ENCODE peak calls at places on chromosomes 2 and 18, in five cellular contexts. R, Y, I, Z and L are unnamed samples.

GRCh38 chr18:35415511-35416427 is 38.6 kb upstream of the ZNF396 start:
- DNase-seq in Z (no peak), Y (no peak), I (no peak), R (peak; percentile 34), L (no peak)

GRCh38 chr2:53568463-53568862 is 199.1 kb upstream of the CHAC2 start:
- DNase-seq in I (no peak), Z (no peak), Y (no peak), R (peak; percentile 8), L (no peak)

GRCh38 chr18:55515946-55516710 is 71.9 kb downstream of the TCF4 start:
- DNase-seq in R (peak; percentile 96), Z (no peak), I (no peak), Y (no peak), L (no peak)

GRCh38 chr2:212538156-212539144 is at the start of gene ERBB4:
- DNase-seq in Y (peak; percentile 21), Z (no peak), I (no peak), R (no peak), L (peak; percentile 76)

GRCh38 chr2:6828299-6828584 is 37.5 kb downstream of the CMPK2 start:
- DNase-seq in Y (no peak), Z (no peak), R (peak; percentile 40), I (peak; percentile 26), L (no peak)

GRCh38 chr18:8910843-8911242 is 191.7 kb upstream of the NDUFV2 start:
- DNase-seq in Y (no peak), Z (no peak), R (no peak), I (no peak), L (no peak)

GRCh38 chr18:34659579-34660517 is 50.2 kb upstream of the DTNA start:
- DNase-seq in Y (peak; percentile 57), Z (peak; percentile 74), R (peak; percentile 97), I (peak; percentile 84), L (peak; percentile 88)

GRCh38 chr18:26579941-26580618 is 31.7 kb upstream of the KCTD1 start:
- DNase-seq in Y (no peak), Z (peak; percentile 41), I (peak; percentile 15), R (peak; percentile 21), L (no peak)

GRCh38 chr2:118521960-118522359 is 325.5 kb downstream of the EN1 start:
- DNase-seq in I (no peak), Z (no peak), R (no peak), Y (no peak), L (no peak)

GRCh38 chr2:156573710-156574109 is 137.5 kb downstream of the GPD2 start:
- DNase-seq in Y (no peak), Z (no peak), I (no peak), R (no peak), L (no peak)

GRCh38 chr18:52280702-52281101 is 59.3 kb upstream of the DCC start:
- DNase-seq in R (no peak), Z (no peak), I (no peak), Y (no peak), L (no peak)

GRCh38 chr18:56302161-56302560 is 336.2 kb downstream of the TXNL1 start:
- DNase-seq in Y (no peak), Z (no peak), R (no peak), I (no peak), L (no peak)

GRCh38 chr2:218658671-218659257 is 659 bp downstream of the ZNF142 start:
- DNase-seq in Y (peak; percentile 31), I (peak; percentile 57), Z (peak; percentile 69), R (peak; percentile 36), L (no peak)

GRCh38 chr2:26269571-26270170 is 24.9 kb downstream of the HADHB start:
- DNase-seq in Z (no peak), R (no peak), I (no peak), Y (no peak), L (no peak)

GRCh38 chr2:60855989-60856669 is 25.2 kb upstream of the REL start:
- DNase-seq in I (no peak), R (no peak), Z (no peak), Y (no peak), L (no peak)

GRCh38 chr18:22045221-22045918 is 124.0 kb upstream of the GATA6 start:
- DNase-seq in Z (peak; percentile 76), Y (no peak), I (no peak), R (no peak), L (no peak)

GRCh38 chr2:16013571-16013970 is 73.2 kb downstream of the MYCN start:
- DNase-seq in I (no peak), Y (no peak), R (no peak), Z (peak; percentile 27), L (no peak)

GRCh38 chr2:25383806-25384205 is 42.1 kb upstream of the DNMT3A start:
- DNase-seq in I (no peak), Z (no peak), R (no peak), Y (no peak), L (peak; percentile 76)

GRCh38 chr2:111202266-111203040 is 81.7 kb downstream of the BCL2L11 start:
- DNase-seq in Y (no peak), I (no peak), Z (no peak), R (peak; percentile 86), L (no peak)

GRCh38 chr18:57002627-57003026 is 144.3 kb upstream of the BOD1L2 start:
- DNase-seq in Z (no peak), R (no peak), I (peak; percentile 15), Y (no peak), L (no peak)

GRCh38 chr2:19488009-19488691 is 129.7 kb upstream of the OSR1 start:
- DNase-seq in R (peak; percentile 68), I (peak; percentile 88), Y (no peak), Z (no peak), L (no peak)

GRCh38 chr18:12410121-12410520 is 2.4 kb downstream of the PRELID3A start:
- DNase-seq in I (no peak), R (peak; percentile 61), Y (no peak), Z (no peak), L (no peak)

GRCh38 chr2:40760071-40760666 is 308.3 kb upstream of the SLC8A1 start:
- DNase-seq in Y (peak; percentile 17), R (peak; percentile 36), Z (no peak), I (peak; percentile 35), L (no peak)

GRCh38 chr18:55321268-55322175 is 266.5 kb downstream of the TCF4 start:
- DNase-seq in Y (peak; percentile 78), R (peak; percentile 93), Z (peak; percentile 81), I (no peak), L (peak; percentile 94)

GRCh38 chr2:125745514-125745913 is 910.4 kb upstream of the GYPC start:
- DNase-seq in Y (peak; percentile 65), R (no peak), I (peak; percentile 49), Z (peak; percentile 45), L (no peak)

GRCh38 chr2:192809173-192809572 is 614.4 kb upstream of the TMEFF2 start:
- DNase-seq in Y (no peak), Z (no peak), R (no peak), I (no peak), L (no peak)

GRCh38 chr2:139271149-139271548 is 491.0 kb upstream of the NXPH2 start:
- DNase-seq in R (no peak), I (no peak), Z (no peak), Y (no peak), L (no peak)

GRCh38 chr2:139529045-139529444 is 748.9 kb upstream of the NXPH2 start:
- DNase-seq in Z (peak; percentile 24), R (peak; percentile 14), I (no peak), Y (no peak), L (no peak)

GRCh38 chr2:217839750-217840107 is 163.1 kb downstream of the TNS1 start:
- DNase-seq in R (no peak), I (no peak), Y (no peak), Z (no peak), L (peak; percentile 53)

GRCh38 chr18:31977270-31977872 is 34.4 kb upstream of the TRAPPC8 start:
- DNase-seq in R (peak; percentile 27), Z (peak; percentile 33), I (peak; percentile 68), Y (peak; percentile 5), L (no peak)

GRCh38 chr18:65762556-65762955 is 11.7 kb downstream of the CDH7 start:
- DNase-seq in Y (no peak), R (no peak), Z (no peak), I (no peak), L (no peak)

GRCh38 chr2:174659069-174659900 is 61.7 kb upstream of the WIPF1 start:
- DNase-seq in I (no peak), Z (no peak), Y (no peak), R (no peak), L (no peak)

GRCh38 chr2:120586507-120587283 is 149.0 kb upstream of the GLI2 start:
- DNase-seq in Y (peak; percentile 15), R (no peak), Z (no peak), I (no peak), L (peak; percentile 82)
- H3K9ac ChIP-seq in Y (peak overlapping the region; percentile 70), R (no peak overlapping the region), Z (no peak overlapping the region), I (no peak overlapping the region), L (no peak overlapping the region)

DNA sequence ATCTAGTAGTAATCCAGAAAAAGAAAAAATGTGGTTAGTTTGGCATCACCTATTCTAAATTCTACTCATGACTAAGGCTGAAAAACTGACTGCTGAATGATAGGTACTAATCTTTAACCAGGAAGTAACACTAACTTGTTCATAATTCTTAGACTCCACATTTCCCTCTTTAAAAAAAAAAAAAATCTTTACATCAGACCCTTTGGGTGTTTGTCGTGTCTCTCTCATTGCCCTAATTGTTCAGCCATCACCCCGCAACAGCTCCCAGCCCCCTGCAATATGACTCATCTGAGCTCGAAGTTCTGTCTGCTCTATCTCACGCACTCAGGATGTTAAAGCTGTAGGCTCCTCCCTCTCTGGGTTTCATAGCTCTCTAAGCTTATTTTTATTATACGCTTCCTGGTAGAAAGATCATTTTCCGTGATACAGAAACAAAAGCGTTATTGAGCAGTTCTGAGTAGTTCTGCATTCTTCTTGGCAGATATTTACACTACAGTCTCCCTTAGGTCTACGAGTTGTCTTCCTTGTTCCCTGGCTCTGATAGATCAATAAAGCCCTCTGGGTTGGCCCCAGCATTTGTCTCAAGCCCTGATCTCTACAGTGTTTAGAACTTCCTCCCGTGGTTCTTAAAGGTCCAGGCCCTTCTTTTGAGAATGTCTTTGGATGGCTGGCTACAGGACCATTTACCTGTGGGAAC is 95.6 kb downstream of the TNFRSF11A start:
- DNase-seq in R (peak; percentile 74), I (peak; percentile 85), Y (no peak), Z (peak; percentile 76), L (no peak)
- H3K9ac ChIP-seq in R (no peak overlapping the region), I (peak overlapping the region; percentile 61), Y (no peak overlapping the region), Z (peak overlapping the region; percentile 36), L (no peak overlapping the region)

GRCh38 chr2:45567288-45567963 is 43.6 kb downstream of the SRBD1 start:
- DNase-seq in I (no peak), Z (no peak), R (no peak), Y (no peak), L (peak; percentile 43)
- H3K9ac ChIP-seq in I (no peak overlapping the region), Z (no peak overlapping the region), R (no peak overlapping the region), Y (no peak overlapping the region), L (no peak overlapping the region)

DNA sequence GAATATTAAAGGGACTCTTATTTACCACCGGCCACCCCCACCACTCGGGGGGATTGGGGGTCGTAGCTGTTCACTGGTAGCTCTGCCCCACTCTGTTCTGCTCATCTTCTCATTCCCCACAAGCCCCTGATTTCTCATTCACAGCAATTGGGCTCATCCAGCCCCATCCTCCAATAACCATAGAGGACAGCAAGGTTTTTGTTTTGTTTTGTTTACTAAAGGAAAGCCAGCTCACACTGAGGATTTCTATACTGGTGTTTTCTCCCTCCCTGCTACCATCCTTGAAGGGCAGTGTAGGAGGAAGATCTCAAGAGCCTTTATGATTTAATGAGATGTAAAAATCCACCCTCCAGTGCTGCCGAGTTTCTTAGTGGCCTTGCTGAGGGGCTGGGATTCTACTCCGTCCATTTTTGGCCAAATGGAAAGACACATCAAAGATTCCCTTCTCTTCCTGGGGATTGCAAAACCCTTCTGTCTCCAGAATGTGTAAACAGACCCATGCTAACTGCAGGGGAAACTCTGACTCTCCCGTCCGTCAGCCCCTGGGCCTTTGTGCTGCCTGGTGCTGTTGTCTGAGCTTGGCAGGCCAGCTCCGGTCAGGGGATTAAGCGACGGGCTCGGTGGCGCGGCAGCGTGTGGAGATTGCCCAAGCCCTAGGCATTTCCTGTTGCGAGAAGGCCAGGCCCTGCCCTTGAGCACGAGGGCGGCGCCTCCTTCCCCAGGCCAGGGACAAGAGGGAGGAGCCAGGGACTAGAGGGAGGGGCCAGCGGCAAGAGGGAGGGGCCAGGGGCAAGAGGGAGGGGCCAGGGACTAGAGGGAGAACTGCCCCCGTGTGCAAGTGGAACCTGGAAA is 165.0 kb downstream of the ANTXR1 start:
- DNase-seq in Z (peak; percentile 85), R (peak; percentile 88), I (peak; percentile 99), Y (peak; percentile 89), L (peak; percentile 97)
- H3K9ac ChIP-seq in Z (peak overlapping the region; percentile 38), R (peak overlapping the region; percentile 64), I (peak overlapping the region; percentile 74), Y (no peak overlapping the region), L (no peak overlapping the region)